ENCODE peak calls at places on chromosomes 7 and 10, in eight cellular contexts. One of them, this sample, is unnamed.

GRCh38 chr10:132248455-132249231 is 59.1 kb downstream of the STK32C start:
- DNase-seq in psoas muscle: peak; percentile 40
- DNase-seq in suprapubic skin: no peak
- DNase-seq in adipocyte: peak; percentile 69
- DNase-seq in PC-9: no peak
- DNase-seq in upper lobe of right lung: peak; percentile 80
- DNase-seq in tibial nerve: no peak
- DNase-seq in AG04450: no peak
- DNase-seq in this sample: peak; percentile 54

GRCh38 chr7:122455108-122455507 is 150.6 kb upstream of the FEZF1 start:
- DNase-seq in psoas muscle: no peak
- DNase-seq in AG04450: no peak
- DNase-seq in PC-9: no peak
- DNase-seq in tibial nerve: no peak
- DNase-seq in suprapubic skin: no peak
- DNase-seq in adipocyte: no peak
- DNase-seq in upper lobe of right lung: no peak
- DNase-seq in this sample: no peak

GRCh38 chr7:41420421-41420820 is 282.5 kb downstream of the INHBA start:
- DNase-seq in adipocyte: peak; percentile 40
- DNase-seq in suprapubic skin: no peak
- DNase-seq in tibial nerve: no peak
- DNase-seq in upper lobe of right lung: no peak
- DNase-seq in PC-9: peak; percentile 21
- DNase-seq in AG04450: no peak
- DNase-seq in psoas muscle: no peak
- DNase-seq in this sample: no peak

GRCh38 chr7:110001254-110001938 is 1089.5 kb upstream of the LRRN3 start:
- DNase-seq in AG04450: no peak
- DNase-seq in upper lobe of right lung: no peak
- DNase-seq in tibial nerve: no peak
- DNase-seq in adipocyte: no peak
- DNase-seq in psoas muscle: no peak
- DNase-seq in PC-9: no peak
- DNase-seq in suprapubic skin: no peak
- DNase-seq in this sample: no peak

GRCh38 chr10:78769526-78769925 is 299.2 kb upstream of the ZMIZ1 start:
- DNase-seq in adipocyte: no peak
- DNase-seq in psoas muscle: no peak
- DNase-seq in suprapubic skin: peak; percentile 16
- DNase-seq in tibial nerve: no peak
- DNase-seq in PC-9: no peak
- DNase-seq in AG04450: no peak
- DNase-seq in upper lobe of right lung: peak; percentile 51
- DNase-seq in this sample: no peak

GRCh38 chr7:75842836-75843446 is 29.3 kb upstream of the CCL24 start:
- DNase-seq in psoas muscle: no peak
- DNase-seq in PC-9: peak; percentile 92
- DNase-seq in AG04450: peak; percentile 80
- DNase-seq in adipocyte: peak; percentile 93
- DNase-seq in suprapubic skin: no peak
- DNase-seq in upper lobe of right lung: no peak
- DNase-seq in tibial nerve: no peak
- DNase-seq in this sample: no peak

GRCh38 chr10:69004821-69005220 is 16.2 kb downstream of the KIFBP start:
- DNase-seq in PC-9: peak; percentile 56
- DNase-seq in adipocyte: peak; percentile 84
- DNase-seq in tibial nerve: no peak
- DNase-seq in suprapubic skin: no peak
- DNase-seq in upper lobe of right lung: no peak
- DNase-seq in AG04450: peak; percentile 24
- DNase-seq in psoas muscle: no peak
- DNase-seq in this sample: no peak

GRCh38 chr10:124686707-124687376 is 57.3 kb downstream of the FAM53B start:
- DNase-seq in suprapubic skin: no peak
- DNase-seq in adipocyte: no peak
- DNase-seq in tibial nerve: peak; percentile 58
- DNase-seq in PC-9: no peak
- DNase-seq in AG04450: no peak
- DNase-seq in upper lobe of right lung: no peak
- DNase-seq in psoas muscle: peak; percentile 29
- DNase-seq in this sample: no peak

GRCh38 chr7:30922596-30922995 is 10.9 kb downstream of the AQP1 start:
- DNase-seq in psoas muscle: no peak
- DNase-seq in suprapubic skin: peak; percentile 39
- DNase-seq in adipocyte: no peak
- DNase-seq in AG04450: no peak
- DNase-seq in tibial nerve: peak; percentile 1
- DNase-seq in PC-9: no peak
- DNase-seq in upper lobe of right lung: peak; percentile 45
- DNase-seq in this sample: no peak

GRCh38 chr7:21965318-21965717 is 19.6 kb upstream of the CDCA7L start:
- DNase-seq in psoas muscle: no peak
- DNase-seq in PC-9: peak; percentile 18
- DNase-seq in suprapubic skin: no peak
- DNase-seq in adipocyte: no peak
- DNase-seq in tibial nerve: no peak
- DNase-seq in upper lobe of right lung: no peak
- DNase-seq in AG04450: no peak
- DNase-seq in this sample: no peak

GRCh38 chr10:102449321-102450123 is 1.8 kb downstream of the C10orf95 start:
- DNase-seq in AG04450: no peak
- DNase-seq in suprapubic skin: peak; percentile 78
- DNase-seq in psoas muscle: peak; percentile 52
- DNase-seq in tibial nerve: peak; percentile 30
- DNase-seq in PC-9: peak; percentile 76
- DNase-seq in upper lobe of right lung: peak; percentile 92
- DNase-seq in adipocyte: peak; percentile 31
- DNase-seq in this sample: peak; percentile 73

GRCh38 chr7:50641442-50642405 is 76.5 kb upstream of the DDC start:
- DNase-seq in tibial nerve: no peak
- DNase-seq in upper lobe of right lung: peak; percentile 61
- DNase-seq in AG04450: no peak
- DNase-seq in psoas muscle: peak; percentile 45
- DNase-seq in PC-9: no peak
- DNase-seq in adipocyte: no peak
- DNase-seq in suprapubic skin: no peak
- DNase-seq in this sample: no peak

GRCh38 chr7:40199076-40199802 is 64.4 kb downstream of the SUGCT start:
- DNase-seq in upper lobe of right lung: no peak
- DNase-seq in psoas muscle: no peak
- DNase-seq in tibial nerve: no peak
- DNase-seq in suprapubic skin: no peak
- DNase-seq in AG04450: peak; percentile 16
- DNase-seq in PC-9: peak; percentile 33
- DNase-seq in adipocyte: peak; percentile 90
- DNase-seq in this sample: no peak

GRCh38 chr10:114758331-114758730 is 63.2 kb upstream of the FHIP2A start:
- DNase-seq in tibial nerve: no peak
- DNase-seq in PC-9: no peak
- DNase-seq in AG04450: no peak
- DNase-seq in adipocyte: no peak
- DNase-seq in suprapubic skin: no peak
- DNase-seq in psoas muscle: no peak
- DNase-seq in upper lobe of right lung: no peak
- DNase-seq in this sample: no peak

GRCh38 chr7:100863406-100863950 is 3.7 kb upstream of the TRIP6 start:
- DNase-seq in PC-9: no peak
- DNase-seq in tibial nerve: no peak
- DNase-seq in adipocyte: no peak
- DNase-seq in suprapubic skin: no peak
- DNase-seq in AG04450: no peak
- DNase-seq in psoas muscle: no peak
- DNase-seq in upper lobe of right lung: no peak
- DNase-seq in this sample: no peak

DNA sequence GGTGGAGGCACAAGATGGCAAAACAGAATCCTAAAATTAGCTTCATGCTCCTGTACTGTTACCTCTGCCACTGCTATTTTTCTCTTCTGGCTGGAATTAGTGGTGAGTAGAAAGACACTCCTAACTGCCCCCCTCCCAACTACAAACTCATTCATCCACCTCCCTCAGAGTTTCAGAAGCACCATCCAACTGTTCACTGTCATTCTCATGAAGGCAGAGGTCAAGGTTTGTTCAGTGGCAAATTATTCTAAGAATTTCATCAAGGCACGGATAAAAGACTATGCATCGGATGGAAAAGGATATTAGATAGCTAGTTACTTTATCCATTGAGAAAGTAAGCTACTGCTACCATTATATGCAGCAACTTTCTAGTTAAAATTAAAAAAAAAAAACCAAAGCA is 59.7 kb downstream of the LRGUK start:
- DNase-seq in psoas muscle: no peak
- DNase-seq in adipocyte: no peak
- DNase-seq in PC-9: no peak
- DNase-seq in upper lobe of right lung: no peak
- DNase-seq in tibial nerve: no peak
- DNase-seq in AG04450: no peak
- DNase-seq in suprapubic skin: no peak
- DNase-seq in this sample: no peak
- H3K9me3 ChIP-seq in psoas muscle: no peaks in the 10 kb centered on the region
- H3K9me3 ChIP-seq in adipocyte: no peaks in the 10 kb centered on the region
- H3K9me3 ChIP-seq in PC-9: no peaks in the 10 kb centered on the region
- H3K9me3 ChIP-seq in upper lobe of right lung: no peaks in the 10 kb centered on the region
- H3K9me3 ChIP-seq in tibial nerve: no peaks in the 10 kb centered on the region
- H3K9me3 ChIP-seq in AG04450: no peaks in the 10 kb centered on the region
- H3K9me3 ChIP-seq in suprapubic skin: no peaks in the 10 kb centered on the region
- H3K9me3 ChIP-seq in this sample: no peaks in the 10 kb centered on the region

DNA sequence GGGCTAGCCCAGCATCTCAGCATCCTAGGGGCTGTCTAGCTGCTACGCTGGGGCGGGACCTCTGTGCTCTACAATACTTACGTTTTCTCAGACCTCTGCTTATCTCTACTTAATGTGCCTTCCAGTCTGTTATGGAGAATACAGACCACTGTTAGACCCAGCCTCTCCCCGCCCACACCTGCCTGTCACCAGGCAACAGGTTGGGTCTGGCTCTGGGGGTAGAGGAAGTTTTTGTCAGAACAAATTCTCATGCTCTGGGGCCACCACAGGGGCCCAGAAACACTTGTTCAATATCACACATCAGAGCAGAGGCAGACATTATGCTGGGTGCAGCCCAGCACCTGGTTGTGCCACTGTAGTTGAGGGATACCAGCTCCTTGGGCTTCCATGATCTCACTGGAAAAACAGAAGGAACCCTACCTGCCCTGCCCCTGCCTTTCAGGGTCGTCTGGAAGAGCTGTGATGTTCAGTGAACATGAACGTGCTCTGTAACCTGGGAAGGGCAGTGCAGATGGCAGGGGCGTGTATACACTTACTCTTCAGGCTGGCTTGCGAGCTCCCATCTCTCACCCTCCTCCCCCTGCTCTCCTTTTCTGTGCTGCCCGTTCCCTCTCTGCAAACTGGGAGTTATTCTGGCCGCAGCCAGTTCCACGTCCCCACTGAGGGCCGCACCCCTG is 135.2 kb upstream of the PODXL start:
- DNase-seq in psoas muscle: no peak
- DNase-seq in AG04450: no peak
- DNase-seq in tibial nerve: no peak
- DNase-seq in adipocyte: no peak
- DNase-seq in suprapubic skin: no peak
- DNase-seq in PC-9: no peak
- DNase-seq in upper lobe of right lung: no peak
- DNase-seq in this sample: no peak
- H3K9me3 ChIP-seq in psoas muscle: no peaks in the 10 kb centered on the region
- H3K9me3 ChIP-seq in AG04450: no peaks in the 10 kb centered on the region
- H3K9me3 ChIP-seq in tibial nerve: no peaks in the 10 kb centered on the region
- H3K9me3 ChIP-seq in adipocyte: no peaks in the 10 kb centered on the region
- H3K9me3 ChIP-seq in suprapubic skin: no peaks in the 10 kb centered on the region
- H3K9me3 ChIP-seq in PC-9: no peaks in the 10 kb centered on the region
- H3K9me3 ChIP-seq in upper lobe of right lung: no peaks in the 10 kb centered on the region
- H3K9me3 ChIP-seq in this sample: no peaks in the 10 kb centered on the region

GRCh38 chr7:64037095-64037494 is 8.1 kb upstream of the ZNF727 start:
- DNase-seq in tibial nerve: no peak
- DNase-seq in adipocyte: no peak
- DNase-seq in upper lobe of right lung: no peak
- DNase-seq in psoas muscle: no peak
- DNase-seq in AG04450: no peak
- DNase-seq in suprapubic skin: no peak
- DNase-seq in PC-9: no peak
- DNase-seq in this sample: no peak
- H3K9me3 ChIP-seq in tibial nerve: no peaks in the 10 kb centered on the region
- H3K9me3 ChIP-seq in adipocyte: peaks cover 57% of the 10 kb centered on the region
- H3K9me3 ChIP-seq in upper lobe of right lung: peaks cover 11% of the 10 kb centered on the region
- H3K9me3 ChIP-seq in psoas muscle: peaks cover 10% of the 10 kb centered on the region
- H3K9me3 ChIP-seq in AG04450: peaks cover 53% of the 10 kb centered on the region
- H3K9me3 ChIP-seq in suprapubic skin: peaks cover 35% of the 10 kb centered on the region
- H3K9me3 ChIP-seq in PC-9: no peaks in the 10 kb centered on the region
- H3K9me3 ChIP-seq in this sample: no peaks in the 10 kb centered on the region

GRCh38 chr7:157755741-157756140 is 418.9 kb downstream of the DNAJB6 start:
- DNase-seq in PC-9: no peak
- DNase-seq in AG04450: no peak
- DNase-seq in adipocyte: no peak
- DNase-seq in tibial nerve: no peak
- DNase-seq in suprapubic skin: no peak
- DNase-seq in upper lobe of right lung: no peak
- DNase-seq in psoas muscle: no peak
- DNase-seq in this sample: no peak
- H3K9me3 ChIP-seq in PC-9: no peaks in the 10 kb centered on the region
- H3K9me3 ChIP-seq in AG04450: peaks cover 93% of the 10 kb centered on the region
- H3K9me3 ChIP-seq in adipocyte: no peaks in the 10 kb centered on the region
- H3K9me3 ChIP-seq in tibial nerve: no peaks in the 10 kb centered on the region
- H3K9me3 ChIP-seq in suprapubic skin: no peaks in the 10 kb centered on the region
- H3K9me3 ChIP-seq in upper lobe of right lung: no peaks in the 10 kb centered on the region
- H3K9me3 ChIP-seq in psoas muscle: no peaks in the 10 kb centered on the region
- H3K9me3 ChIP-seq in this sample: no peaks in the 10 kb centered on the region

GRCh38 chr7:158077441-158077840 is 510.2 kb downstream of the PTPRN2 start:
- DNase-seq in tibial nerve: no peak
- DNase-seq in suprapubic skin: no peak
- DNase-seq in PC-9: no peak
- DNase-seq in AG04450: no peak
- DNase-seq in upper lobe of right lung: peak; percentile 46
- DNase-seq in psoas muscle: no peak
- DNase-seq in adipocyte: no peak
- DNase-seq in this sample: no peak
- H3K9me3 ChIP-seq in tibial nerve: no peaks in the 10 kb centered on the region
- H3K9me3 ChIP-seq in suprapubic skin: no peaks in the 10 kb centered on the region
- H3K9me3 ChIP-seq in PC-9: no peaks in the 10 kb centered on the region
- H3K9me3 ChIP-seq in AG04450: peaks cover 87% of the 10 kb centered on the region
- H3K9me3 ChIP-seq in upper lobe of right lung: no peaks in the 10 kb centered on the region
- H3K9me3 ChIP-seq in psoas muscle: no peaks in the 10 kb centered on the region
- H3K9me3 ChIP-seq in adipocyte: peaks cover 3% of the 10 kb centered on the region
- H3K9me3 ChIP-seq in this sample: no peaks in the 10 kb centered on the region